ENCODE peak calls at places on chromosomes 4 and X, in four cellular contexts. W is transverse colon, T is heart left ventricle, U is HFFc6. P is an unnamed sample.

GRCh38 chrX:13956998-13957397 is 72.7 kb downstream of the GEMIN8 start:
- DNase-seq in W (no peak), T (no peak), U (no peak), P (no peak)

GRCh38 chr4:6225469-6225868 is 25.1 kb upstream of the JAKMIP1 start:
- DNase-seq in W (no peak), T (no peak), U (peak; percentile 1), P (no peak)

GRCh38 chr4:26290276-26290675 is 30.5 kb upstream of the RBPJ start:
- DNase-seq in W (no peak), T (no peak), U (no peak), P (no peak)

GRCh38 chr4:76166480-76166879 is 18.3 kb upstream of the NUP54 start:
- DNase-seq in W (no peak), T (no peak), U (no peak), P (no peak)

GRCh38 chrX:154719132-154719675 is 31.7 kb downstream of the GAB3 start:
- DNase-seq in W (no peak), T (no peak), U (peak; percentile 73), P (no peak)

GRCh38 chr4:186936496-186937375 is 213.1 kb upstream of the FAT1 start:
- DNase-seq in W (no peak), T (no peak), U (peak; percentile 93), P (no peak)

GRCh38 chrX:41051303-41051702 is 33.9 kb upstream of the USP9X start:
- DNase-seq in W (no peak), T (no peak), U (no peak), P (no peak)

GRCh38 chrX:68989865-68990606 is 161.2 kb downstream of the EFNB1 start:
- DNase-seq in W (no peak), T (peak; percentile 63), U (peak; percentile 45), P (no peak)

GRCh38 chrX:19824603-19825002 is 62.8 kb downstream of the SH3KBP1 start:
- DNase-seq in W (no peak), T (no peak), U (peak; percentile 4), P (no peak)

GRCh38 chr4:86261634-86262033 is 98.2 kb downstream of the MAPK10 start:
- DNase-seq in W (no peak), T (no peak), U (no peak), P (no peak)

GRCh38 chrX:154508346-154508745 is 7.7 kb downstream of the FAM3A start:
- DNase-seq in W (no peak), T (no peak), U (no peak), P (no peak)

GRCh38 chrX:70970482-70970999 is 39.6 kb upstream of the SLC7A3 start:
- DNase-seq in W (no peak), T (no peak), U (peak; percentile 5), P (no peak)

GRCh38 chr4:188266386-188266785 is 127.1 kb downstream of the TRIML1 start:
- DNase-seq in W (no peak), T (no peak), U (no peak), P (no peak)

GRCh38 chrX:131322646-131323045 is 33.5 kb upstream of the IGSF1 start:
- DNase-seq in W (no peak), T (no peak), U (no peak), P (no peak)

GRCh38 chr4:89929425-89930272 is 35.0 kb downstream of the MMRN1 start:
- DNase-seq in W (no peak), T (no peak), U (no peak), P (no peak)

GRCh38 chrX:146481735-146482134 is 327.8 kb upstream of the CXorf51B start:
- DNase-seq in W (no peak), T (no peak), U (no peak), P (no peak)

GRCh38 chrX:140507223-140507981 is 2.5 kb upstream of the SOX3 start:
- DNase-seq in W (no peak), T (no peak), U (no peak), P (no peak)

GRCh38 chr4:177051473-177052060 is 258.1 kb upstream of the NEIL3 start:
- DNase-seq in W (peak; percentile 7), T (no peak), U (no peak), P (no peak)

GRCh38 chr4:81136161-81136910 is 78.7 kb downstream of the PRKG2 start:
- DNase-seq in W (no peak), T (no peak), U (peak; percentile 23), P (no peak)

GRCh38 chrX:85004255-85004654 is 578 bp downstream of the APOOL start:
- DNase-seq in W (no peak), T (no peak), U (no peak), P (no peak)

GRCh38 chrX:5117816-5118215 is 1110.9 kb downstream of the NLGN4X start:
- DNase-seq in W (no peak), T (no peak), U (no peak), P (no peak)

GRCh38 chrX:5113128-5113527 is 1115.5 kb downstream of the NLGN4X start:
- DNase-seq in W (no peak), T (no peak), U (no peak), P (no peak)
- TF ChIP-seq CTCF in W (no peak), T (peak; percentile 39), U (no peak), P (peak; percentile 68)

DNA sequence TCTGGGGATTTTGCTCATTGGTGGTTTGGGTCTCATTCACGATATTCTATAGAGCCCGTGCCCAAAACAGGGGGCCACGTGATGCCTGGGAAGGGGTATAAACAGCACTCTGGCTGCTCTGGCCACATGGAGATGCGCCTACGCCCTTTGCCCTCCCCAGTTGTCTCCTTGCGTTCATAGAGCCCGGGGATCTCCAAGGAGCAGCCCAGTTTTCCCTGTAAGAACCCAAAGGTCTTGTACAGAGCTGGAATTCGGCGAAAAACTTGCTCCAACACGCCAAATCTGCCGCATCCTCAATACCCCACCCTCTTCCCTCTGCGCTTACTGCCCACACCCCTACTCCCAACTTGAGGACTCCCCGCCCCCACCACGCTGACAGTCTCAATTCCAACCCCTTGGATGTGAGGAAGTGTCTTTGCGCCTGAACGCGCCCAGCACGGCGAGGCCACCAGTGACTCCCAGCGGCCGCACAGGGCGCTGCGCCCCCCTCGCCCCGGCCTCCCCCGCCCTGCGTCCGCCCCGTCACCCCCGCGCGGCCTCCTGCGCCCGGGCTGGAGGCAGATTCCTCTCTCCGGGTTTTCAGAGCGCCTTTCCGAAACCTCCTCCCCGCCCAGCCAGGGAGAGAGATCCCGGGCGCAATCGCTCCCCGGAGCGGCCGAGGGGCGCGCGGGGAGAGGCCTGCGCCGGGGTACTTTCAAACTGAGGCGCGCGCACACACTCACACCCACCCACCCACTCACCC is at the start of gene NHS:
- DNase-seq in W (peak; percentile 75), T (peak; percentile 79), U (peak; percentile 60), P (peak; percentile 91)
- TF ChIP-seq CTCF in W (peak; percentile 56), T (peak; percentile 33), U (peak; percentile 66), P (peak; percentile 82)

DNA sequence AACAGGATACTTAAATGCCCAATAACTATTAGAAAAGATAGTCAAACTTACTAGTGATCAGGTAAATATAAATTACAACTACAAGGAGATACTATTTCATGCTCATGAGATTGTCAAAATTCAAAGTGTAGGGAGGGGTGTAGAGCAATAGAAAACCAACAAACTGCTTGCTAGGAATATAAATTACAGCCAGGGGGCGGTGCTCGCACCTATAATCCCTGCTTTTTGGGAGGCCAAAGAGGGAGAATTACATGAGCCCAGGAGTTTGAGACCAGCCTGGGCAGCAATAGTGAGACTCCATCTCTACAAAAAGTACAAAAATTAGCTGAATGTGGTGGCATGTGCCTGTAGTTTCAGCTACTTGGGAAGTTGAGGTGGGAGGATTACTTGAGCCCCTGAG is 556.5 kb upstream of the NR3C2 start:
- DNase-seq in W (no peak), T (no peak), U (no peak), P (no peak)
- TF ChIP-seq CTCF in W (no peak), T (peak; percentile 29), U (peak; percentile 78), P (peak; percentile 61)

GRCh38 chrX:104342065-104342464 is 87.3 kb upstream of the ESX1 start:
- DNase-seq in W (no peak), T (no peak), U (no peak), P (no peak)

GRCh38 chrX:104347860-104348259 is 93.1 kb upstream of the ESX1 start:
- DNase-seq in W (no peak), T (no peak), U (no peak), P (no peak)

DNA sequence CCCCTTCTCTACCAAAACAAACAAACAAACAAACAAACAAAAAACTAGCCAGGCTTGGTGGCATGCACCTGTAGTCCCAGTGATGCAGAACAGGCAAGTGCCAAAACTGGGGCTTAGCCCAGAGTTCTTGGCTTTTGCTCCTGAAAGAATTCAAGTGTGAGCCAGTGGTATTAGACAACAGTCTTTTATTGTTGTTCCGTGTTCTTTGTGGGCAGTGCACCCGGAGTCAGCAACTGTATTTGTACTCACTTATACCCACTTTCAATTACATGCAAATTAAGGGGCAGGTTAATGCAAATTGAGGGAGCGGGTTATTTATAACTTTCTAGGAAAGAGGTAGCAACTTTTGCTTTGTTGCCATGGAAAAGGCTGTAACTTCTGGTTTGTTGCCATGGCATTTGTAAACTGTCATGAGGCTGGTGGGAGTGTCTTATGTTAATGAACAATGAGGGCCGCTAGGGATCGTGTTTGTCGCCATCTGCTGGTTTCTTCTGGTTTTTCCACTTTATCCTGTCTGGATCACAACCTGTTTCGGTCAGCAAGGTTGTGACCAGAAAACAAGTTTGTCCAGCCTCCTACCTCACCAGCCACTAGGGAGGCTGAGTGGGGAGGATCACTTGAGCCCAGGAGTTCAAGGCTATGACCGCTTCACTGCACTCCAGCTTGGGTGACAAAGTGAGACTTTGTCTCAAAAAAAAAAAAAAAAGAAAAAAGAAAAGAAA is 88.8 kb upstream of the ESX1 start:
- DNase-seq in W (peak; percentile 60), T (no peak), U (peak; percentile 89), P (no peak)
- TF ChIP-seq CTCF in W (peak; percentile 30), T (peak; percentile 37), U (peak; percentile 81), P (peak; percentile 75)

GRCh38 chrX:137823257-137823656 is 257.3 kb downstream of the ZIC3 start:
- DNase-seq in W (no peak), T (no peak), U (no peak), P (no peak)
- TF ChIP-seq CTCF in W (no peak), T (no peak), U (peak; percentile 12), P (peak; percentile 61)